ENCODE peak calls at places on chromosomes 5 and 9, in seven cellular contexts. J, S, Q, Z, A, U and Y are unnamed samples.

GRCh38 chr9:85212887-85213286 is 528.9 kb downstream of the AGTPBP1 start:
- DNase-seq in J (no peak), S (no peak), Q (no peak), Z (peak), A (no peak), U (peak), Y (no peak)

GRCh38 chr5:108266235-108266634 is 115.7 kb downstream of the FBXL17 start:
- DNase-seq in J (no peak), S (no peak), Q (no peak), Z (peak), A (no peak), U (peak), Y (no peak)

GRCh38 chr9:98933185-98933584 is 10.5 kb upstream of the COL15A1 start:
- DNase-seq in J (no peak), S (no peak), Q (no peak), Z (no peak), A (no peak), U (no peak), Y (no peak)

GRCh38 chr9:113573959-113574352 is 110.4 kb downstream of the RGS3 start:
- DNase-seq in J (no peak), S (no peak), Q (no peak), Z (no peak), A (no peak), U (no peak), Y (no peak)

GRCh38 chr5:157059891-157060290 is 975 bp upstream of the HAVCR1 start:
- DNase-seq in J (no peak), S (no peak), Q (no peak), Z (peak), A (no peak), U (no peak), Y (no peak)

GRCh38 chr9:92767078-92768054 is 2.7 kb upstream of the BICD2 start:
- DNase-seq in J (no peak), S (no peak), Q (no peak), Z (no peak), A (no peak), U (no peak), Y (no peak)

GRCh38 chr5:6582507-6583048 is 50.3 kb downstream of the NSUN2 start:
- DNase-seq in J (no peak), S (no peak), Q (no peak), Z (no peak), A (no peak), U (no peak), Y (no peak)

GRCh38 chr5:39102684-39103155 is 28.5 kb upstream of the RICTOR start:
- DNase-seq in J (no peak), S (no peak), Q (no peak), Z (no peak), A (no peak), U (peak), Y (no peak)

GRCh38 chr9:136940526-136941230 is 3.9 kb downstream of the FBXW5 start:
- DNase-seq in J (no peak), S (no peak), Q (no peak), Z (no peak), A (no peak), U (no peak), Y (no peak)

GRCh38 chr9:113715086-113715485 is 161.0 kb upstream of the ZNF618 start:
- DNase-seq in J (no peak), S (no peak), Q (no peak), Z (peak), A (no peak), U (no peak), Y (no peak)

GRCh38 chr5:148776780-148777179 is 49.6 kb upstream of the ADRB2 start:
- DNase-seq in J (no peak), S (peak), Q (no peak), Z (peak), A (no peak), U (peak), Y (no peak)

GRCh38 chr5:10760033-10760975 is 730 bp downstream of the DAP start:
- DNase-seq in J (peak), S (peak), Q (no peak), Z (peak), A (peak), U (peak), Y (no peak)

GRCh38 chr5:87899109-87900100 is 369.2 kb downstream of the TMEM161B start:
- DNase-seq in J (peak), S (no peak), Q (no peak), Z (no peak), A (no peak), U (no peak), Y (no peak)

GRCh38 chr9:87535817-87536539 is 38.3 kb downstream of the DAPK1 start:
- DNase-seq in J (no peak), S (no peak), Q (no peak), Z (no peak), A (no peak), U (peak), Y (no peak)

GRCh38 chr9:15295761-15296405 is 11.1 kb downstream of the TTC39B start:
- DNase-seq in J (no peak), S (no peak), Q (no peak), Z (peak), A (no peak), U (peak), Y (no peak)

GRCh38 chr5:53926026-53926425 is 365.6 kb downstream of the NDUFS4 start:
- DNase-seq in J (no peak), S (no peak), Q (no peak), Z (no peak), A (no peak), U (no peak), Y (no peak)

GRCh38 chr9:36878986-36879982 is 154.8 kb downstream of the PAX5 start:
- DNase-seq in J (no peak), S (no peak), Q (no peak), Z (no peak), A (no peak), U (no peak), Y (no peak)

GRCh38 chr9:107737987-107738743 is 248.6 kb upstream of the KLF4 start:
- DNase-seq in J (peak), S (no peak), Q (no peak), Z (peak), A (no peak), U (peak), Y (no peak)

GRCh38 chr9:7246917-7247538 is 489.3 kb downstream of the KDM4C start:
- DNase-seq in J (no peak), S (no peak), Q (no peak), Z (no peak), A (no peak), U (peak), Y (no peak)

GRCh38 chr5:34490501-34491250 is 165.5 kb upstream of the RAI14 start:
- DNase-seq in J (no peak), S (no peak), Q (no peak), Z (no peak), A (peak), U (peak), Y (no peak)

GRCh38 chr9:36818242-36818938 is 215.7 kb downstream of the PAX5 start:
- DNase-seq in J (peak), S (no peak), Q (no peak), Z (no peak), A (no peak), U (peak), Y (no peak)

GRCh38 chr5:377326-377981 is 55.9 kb downstream of the AHRR start:
- DNase-seq in J (peak), S (peak), Q (no peak), Z (no peak), A (peak), U (no peak), Y (no peak)

GRCh38 chr5:115888027-115888426 is 46.3 kb downstream of the AP3S1 start:
- DNase-seq in J (no peak), S (no peak), Q (no peak), Z (peak), A (no peak), U (peak), Y (no peak)

GRCh38 chr9:75265525-75265972 is 177.2 kb downstream of the OSTF1 start:
- DNase-seq in J (peak), S (peak), Q (peak), Z (peak), A (peak), U (peak), Y (no peak)

GRCh38 chr5:58738336-58738735 is 155.5 kb downstream of the RAB3C start:
- DNase-seq in J (no peak), S (no peak), Q (no peak), Z (no peak), A (no peak), U (no peak), Y (no peak)

GRCh38 chr5:91007251-91007650 is 375.9 kb downstream of the ARRDC3 start:
- DNase-seq in J (no peak), S (no peak), Q (no peak), Z (no peak), A (no peak), U (no peak), Y (no peak)
- TF ChIP-seq CTCF in J (no peak), S (no peak), Q (no peak), Z (no peak), A (no peak), U (no peak), Y (no peak)

GRCh38 chr9:132798817-132799790 is 79.0 kb downstream of the AK8 start:
- DNase-seq in J (no peak), S (peak), Q (no peak), Z (no peak), A (peak), U (no peak), Y (no peak)
- TF ChIP-seq CTCF in J (no peak), S (no peak), Q (no peak), Z (no peak), A (no peak), U (no peak), Y (no peak)

DNA sequence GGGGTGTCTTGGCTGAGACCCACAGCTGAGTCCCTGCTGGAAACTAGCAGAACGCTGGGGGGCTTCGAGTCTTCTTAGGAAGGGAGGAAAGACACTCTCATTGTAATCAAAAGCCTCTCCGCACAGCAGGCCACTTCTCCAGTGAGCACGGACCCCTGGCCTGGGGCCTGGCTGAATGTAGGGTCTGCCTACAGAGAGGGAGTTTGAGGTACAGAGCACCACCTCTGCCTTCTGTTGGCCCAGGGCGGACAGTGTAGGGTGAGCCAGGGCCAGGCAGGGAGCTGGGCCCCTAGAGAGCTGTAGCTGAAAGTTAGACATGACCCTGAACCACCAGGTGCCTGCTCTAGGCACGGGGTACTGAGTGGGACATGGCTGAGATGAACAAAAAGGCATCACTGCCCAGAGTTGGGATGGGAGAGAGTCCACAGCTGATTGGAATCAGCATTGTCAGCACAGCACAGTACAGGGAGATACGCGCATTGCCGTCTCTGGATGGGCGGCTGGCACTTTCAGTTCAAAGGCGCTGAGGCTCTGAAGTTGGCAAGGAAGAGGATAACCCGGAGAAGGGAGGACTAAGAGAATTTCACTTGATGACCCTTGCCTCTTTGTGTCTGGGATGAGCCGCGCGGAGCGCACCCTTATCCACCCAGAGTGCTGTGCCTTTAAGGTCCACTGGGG is 363 bp upstream of the SLC25A48 start:
- DNase-seq in J (no peak), S (no peak), Q (no peak), Z (peak), A (no peak), U (no peak), Y (no peak)
- TF ChIP-seq CTCF in J (peak), S (no peak), Q (no peak), Z (peak), A (peak), U (no peak), Y (peak)

GRCh38 chr5:78745985-78746384 is 97.4 kb upstream of the LHFPL2 start:
- DNase-seq in J (no peak), S (no peak), Q (no peak), Z (peak), A (no peak), U (no peak), Y (no peak)
- TF ChIP-seq CTCF in J (no peak), S (no peak), Q (no peak), Z (no peak), A (no peak), U (no peak), Y (no peak)

GRCh38 chr5:164532226-164532937 is 1027.0 kb downstream of the MAT2B start:
- DNase-seq in J (no peak), S (no peak), Q (no peak), Z (no peak), A (no peak), U (no peak), Y (no peak)
- TF ChIP-seq CTCF in J (no peak), S (no peak), Q (no peak), Z (no peak), A (no peak), U (no peak), Y (no peak)

GRCh38 chr5:85049020-85049419 is 664.3 kb upstream of the EDIL3 start:
- DNase-seq in J (no peak), S (peak), Q (no peak), Z (peak), A (no peak), U (peak), Y (no peak)
- TF ChIP-seq CTCF in J (no peak), S (peak), Q (no peak), Z (peak), A (no peak), U (peak), Y (peak)

GRCh38 chr5:103260951-103261350 is 2.4 kb downstream of the MACIR start:
- DNase-seq in J (no peak), S (no peak), Q (no peak), Z (no peak), A (no peak), U (no peak), Y (no peak)

GRCh38 chr5:103258368-103258956 is at the start of gene MACIR:
- DNase-seq in J (peak), S (peak), Q (peak), Z (peak), A (peak), U (peak), Y (peak)

GRCh38 chr5:103262422-103262871 is 3.9 kb downstream of the MACIR start:
- DNase-seq in J (no peak), S (no peak), Q (no peak), Z (peak), A (no peak), U (peak), Y (no peak)

GRCh38 chr5:103258957-103259704 is 568 bp downstream of the MACIR start:
- DNase-seq in J (peak), S (peak), Q (peak), Z (peak), A (peak), U (peak), Y (no peak)

DNA sequence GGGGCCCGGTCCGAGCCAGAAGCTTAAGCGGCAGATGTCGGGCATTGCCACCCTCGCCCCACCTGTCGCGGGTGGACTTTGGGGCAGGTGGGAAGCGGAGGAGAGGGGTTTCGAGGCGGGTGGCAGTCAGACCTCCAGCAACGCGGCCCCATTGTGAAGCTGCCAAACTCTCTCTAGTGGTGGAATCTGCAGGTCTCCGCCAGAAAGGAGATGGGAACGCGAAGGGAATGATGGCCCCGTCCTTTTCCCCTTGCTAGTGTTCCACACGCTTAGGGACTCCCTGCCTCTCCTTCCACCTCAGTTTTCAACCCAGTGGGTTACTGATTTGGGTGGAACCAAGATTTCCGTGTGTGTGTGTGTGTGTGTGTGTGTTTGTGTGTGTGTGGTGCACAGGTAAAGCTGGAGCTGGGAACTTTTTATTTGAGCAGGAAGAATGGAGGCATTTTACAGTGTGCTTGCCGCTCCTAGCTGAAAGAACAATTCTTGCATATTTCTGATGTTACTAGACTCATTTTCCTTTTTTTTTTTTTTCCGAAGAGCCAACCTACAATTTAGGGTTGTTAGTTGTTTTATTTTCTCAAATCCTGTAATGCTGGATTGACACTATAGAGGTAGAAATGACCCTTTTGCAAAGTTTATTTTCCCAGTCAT is 1.3 kb downstream of the MACIR start:
- DNase-seq in J (no peak), S (peak), Q (peak), Z (peak), A (peak), U (peak), Y (no peak)
- TF ChIP-seq CTCF in J (no peak), S (no peak), Q (no peak), Z (peak), A (no peak), U (no peak), Y (no peak)